ENCODE peak calls at places on chromosomes 7 and 10, in seven cellular contexts. A is brain microvascular endothelial cell; G is ecto neural progenitor cell; Q is progenitor cell of endocrine pancreas; I is thoracic aorta; V is T-helper 9 cell; T is activated T-cell treated with anti-CD3 and anti-CD28 coated beads, Interleukin-2, amount 50 U/mL, for 48 hours. P is an unnamed sample.

GRCh38 chr10:77524300-77524711 is 113.3 kb downstream of the KCNMA1 start:
- DNase-seq in V (no peak), T (no peak), I (no peak), G (no peak), Q (no peak), A (peak; percentile 73), P (peak; percentile 74)

GRCh38 chr7:157703534-157704195 is 366.9 kb downstream of the DNAJB6 start:
- DNase-seq in G (peak; percentile 32), I (no peak), A (no peak), V (no peak), Q (no peak), T (no peak), P (no peak)

GRCh38 chr10:95374597-95375209 is 83.9 kb upstream of the PDLIM1 start:
- DNase-seq in A (peak; percentile 53), T (peak; percentile 75), G (peak; percentile 85), I (peak; percentile 42), Q (peak; percentile 65), V (peak; percentile 23), P (peak; percentile 52)

GRCh38 chr7:17058568-17058967 is 176.8 kb upstream of the AGR3 start:
- DNase-seq in T (no peak), V (no peak), I (no peak), Q (no peak), G (no peak), A (no peak), P (no peak)

GRCh38 chr10:52966904-52967303 is 194.3 kb upstream of the MBL2 start:
- DNase-seq in Q (no peak), V (no peak), G (no peak), I (no peak), T (no peak), A (no peak), P (no peak)

GRCh38 chr7:130008941-130009847 is 42.0 kb downstream of the ZC3HC1 start:
- DNase-seq in Q (no peak), I (no peak), V (no peak), A (peak; percentile 15), G (no peak), T (no peak), P (peak; percentile 64)

GRCh38 chr7:81330108-81330507 is 411.3 kb upstream of the SEMA3C start:
- DNase-seq in G (no peak), V (no peak), A (no peak), I (no peak), T (no peak), Q (no peak), P (no peak)

GRCh38 chr7:72435366-72435765 is 23.2 kb upstream of the CALN1 start:
- DNase-seq in T (no peak), I (no peak), V (no peak), Q (no peak), A (no peak), G (peak; percentile 53), P (no peak)

GRCh38 chr7:151491859-151492258 is 27.8 kb downstream of the RHEB start:
- DNase-seq in G (no peak), T (no peak), V (no peak), A (peak; percentile 77), I (no peak), Q (no peak), P (peak; percentile 97)

P was measured in NCI-H226.